ENCODE peak calls at places on chromosomes 4 and X, in seven cellular contexts. One of them, this sample, is unnamed.

GRCh38 chrX:40864972-40865371 is 129.6 kb upstream of the MED14 start:
- DNase-seq in kidney: no peak
- DNase-seq in osteoblast: no peak
- DNase-seq in cardiac muscle cell: peak; percentile 23
- DNase-seq in HL-60: no peak
- DNase-seq in CD8-positive, alpha-beta memory T cell: no peak
- DNase-seq in lung: no peak
- DNase-seq in this sample: no peak

GRCh38 chrX:40012800-40013682 is 84.7 kb downstream of the BCOR start:
- DNase-seq in kidney: peak; percentile 91
- DNase-seq in cardiac muscle cell: peak; percentile 68
- DNase-seq in lung: peak; percentile 56
- DNase-seq in osteoblast: peak; percentile 92
- DNase-seq in CD8-positive, alpha-beta memory T cell: peak; percentile 57
- DNase-seq in HL-60: peak; percentile 56
- DNase-seq in this sample: peak; percentile 55

GRCh38 chr4:174283507-174284180 is at the start of the genes CEP44 and FBXO8:
- DNase-seq in cardiac muscle cell: peak; percentile 88
- DNase-seq in lung: peak; percentile 69
- DNase-seq in kidney: peak; percentile 85
- DNase-seq in osteoblast: peak; percentile 76
- DNase-seq in HL-60: peak; percentile 40
- DNase-seq in CD8-positive, alpha-beta memory T cell: peak; percentile 75
- DNase-seq in this sample: peak; percentile 57

GRCh38 chr4:101065935-101066485 is 281.3 kb downstream of the PPP3CA start:
- DNase-seq in osteoblast: no peak
- DNase-seq in kidney: no peak
- DNase-seq in CD8-positive, alpha-beta memory T cell: no peak
- DNase-seq in lung: no peak
- DNase-seq in cardiac muscle cell: no peak
- DNase-seq in HL-60: no peak
- DNase-seq in this sample: peak; percentile 10

GRCh38 chr4:148341980-148342800 is 100.0 kb downstream of the NR3C2 start:
- DNase-seq in CD8-positive, alpha-beta memory T cell: no peak
- DNase-seq in osteoblast: no peak
- DNase-seq in HL-60: no peak
- DNase-seq in kidney: no peak
- DNase-seq in lung: no peak
- DNase-seq in cardiac muscle cell: no peak
- DNase-seq in this sample: no peak

GRCh38 chr4:88791274-88791673 is 93.6 kb upstream of the NAP1L5 start:
- DNase-seq in HL-60: no peak
- DNase-seq in kidney: no peak
- DNase-seq in CD8-positive, alpha-beta memory T cell: no peak
- DNase-seq in cardiac muscle cell: peak; percentile 41
- DNase-seq in osteoblast: no peak
- DNase-seq in lung: no peak
- DNase-seq in this sample: no peak

GRCh38 chr4:24806206-24806990 is 11.0 kb downstream of the SOD3 start:
- DNase-seq in CD8-positive, alpha-beta memory T cell: no peak
- DNase-seq in osteoblast: no peak
- DNase-seq in kidney: no peak
- DNase-seq in HL-60: no peak
- DNase-seq in cardiac muscle cell: no peak
- DNase-seq in lung: no peak
- DNase-seq in this sample: no peak

GRCh38 chr4:54607067-54607466 is 50.7 kb upstream of the KIT start:
- DNase-seq in kidney: no peak
- DNase-seq in lung: no peak
- DNase-seq in cardiac muscle cell: no peak
- DNase-seq in CD8-positive, alpha-beta memory T cell: no peak
- DNase-seq in osteoblast: no peak
- DNase-seq in HL-60: no peak
- DNase-seq in this sample: no peak

GRCh38 chr4:20520901-20521300 is 179.4 kb upstream of the PACRGL start:
- DNase-seq in lung: no peak
- DNase-seq in osteoblast: peak; percentile 90
- DNase-seq in kidney: no peak
- DNase-seq in HL-60: no peak
- DNase-seq in CD8-positive, alpha-beta memory T cell: no peak
- DNase-seq in cardiac muscle cell: peak; percentile 38
- DNase-seq in this sample: no peak

GRCh38 chr4:654526-654845 is 19.6 kb downstream of the ATP5ME start:
- DNase-seq in HL-60: no peak
- DNase-seq in CD8-positive, alpha-beta memory T cell: no peak
- DNase-seq in lung: no peak
- DNase-seq in kidney: peak; percentile 67
- DNase-seq in osteoblast: peak; percentile 61
- DNase-seq in cardiac muscle cell: no peak
- DNase-seq in this sample: no peak

GRCh38 chrX:37825225-37825842 is 22.0 kb downstream of the DYNLT3 start:
- DNase-seq in cardiac muscle cell: peak; percentile 51
- DNase-seq in HL-60: no peak
- DNase-seq in osteoblast: peak; percentile 29
- DNase-seq in kidney: no peak
- DNase-seq in CD8-positive, alpha-beta memory T cell: peak; percentile 66
- DNase-seq in lung: peak; percentile 37
- DNase-seq in this sample: no peak

GRCh38 chr4:29224911-29225310 is 1495.3 kb upstream of the PCDH7 start:
- DNase-seq in lung: no peak
- DNase-seq in HL-60: no peak
- DNase-seq in cardiac muscle cell: no peak
- DNase-seq in CD8-positive, alpha-beta memory T cell: no peak
- DNase-seq in osteoblast: no peak
- DNase-seq in kidney: no peak
- DNase-seq in this sample: peak; percentile 76

GRCh38 chr4:139229534-139230039 is 50.4 kb downstream of the MGARP start:
- DNase-seq in kidney: no peak
- DNase-seq in HL-60: no peak
- DNase-seq in CD8-positive, alpha-beta memory T cell: no peak
- DNase-seq in lung: no peak
- DNase-seq in cardiac muscle cell: peak; percentile 72
- DNase-seq in osteoblast: no peak
- DNase-seq in this sample: no peak

GRCh38 chr4:38413524-38414341 is 250.3 kb upstream of the KLF3 start:
- DNase-seq in kidney: no peak
- DNase-seq in HL-60: no peak
- DNase-seq in osteoblast: no peak
- DNase-seq in CD8-positive, alpha-beta memory T cell: no peak
- DNase-seq in lung: no peak
- DNase-seq in cardiac muscle cell: no peak
- DNase-seq in this sample: no peak

DNA sequence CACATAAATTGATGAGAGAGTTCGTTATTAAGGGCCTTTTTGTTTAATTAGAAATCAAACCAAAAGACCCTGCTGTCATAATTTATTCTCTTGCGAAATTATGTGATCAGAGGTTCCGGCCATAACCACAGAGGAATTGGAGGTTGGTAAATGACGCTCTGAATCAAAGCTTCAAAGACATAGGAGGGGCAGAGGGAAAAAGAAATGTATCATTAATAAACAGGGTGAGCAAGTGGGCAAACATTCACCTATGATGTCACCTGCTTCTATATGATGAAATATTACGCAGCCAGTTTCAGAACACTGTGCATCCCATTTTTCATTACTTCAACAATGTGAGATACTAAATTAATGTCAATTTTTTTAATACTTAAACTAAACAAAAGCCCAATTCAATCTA is 230.0 kb upstream of the JADE1 start:
- DNase-seq in lung: no peak
- DNase-seq in kidney: no peak
- DNase-seq in HL-60: no peak
- DNase-seq in cardiac muscle cell: no peak
- DNase-seq in osteoblast: no peak
- DNase-seq in CD8-positive, alpha-beta memory T cell: no peak
- DNase-seq in this sample: no peak
- H3K27ac ChIP-seq in lung: no peak overlapping the region
- H3K27ac ChIP-seq in kidney: no peak overlapping the region
- H3K27ac ChIP-seq in HL-60: no peak overlapping the region
- H3K27ac ChIP-seq in cardiac muscle cell: no peak overlapping the region
- H3K27ac ChIP-seq in osteoblast: no peak overlapping the region
- H3K27ac ChIP-seq in CD8-positive, alpha-beta memory T cell: no peak overlapping the region
- H3K27ac ChIP-seq in this sample: no peak overlapping the region

GRCh38 chrX:130174051-130174704 is 2.4 kb downstream of the RAB33A start:
- DNase-seq in HL-60: no peak
- DNase-seq in kidney: peak; percentile 82
- DNase-seq in CD8-positive, alpha-beta memory T cell: no peak
- DNase-seq in osteoblast: peak; percentile 85
- DNase-seq in cardiac muscle cell: peak; percentile 75
- DNase-seq in lung: no peak
- DNase-seq in this sample: no peak
- H3K27ac ChIP-seq in HL-60: peak overlapping the region; percentile 80
- H3K27ac ChIP-seq in kidney: peak overlapping the region; percentile 33
- H3K27ac ChIP-seq in CD8-positive, alpha-beta memory T cell: peak overlapping the region; percentile 69
- H3K27ac ChIP-seq in osteoblast: peak overlapping the region; percentile 88
- H3K27ac ChIP-seq in cardiac muscle cell: peak overlapping the region; percentile 73
- H3K27ac ChIP-seq in lung: peak overlapping the region; percentile 54
- H3K27ac ChIP-seq in this sample: no peak overlapping the region

DNA sequence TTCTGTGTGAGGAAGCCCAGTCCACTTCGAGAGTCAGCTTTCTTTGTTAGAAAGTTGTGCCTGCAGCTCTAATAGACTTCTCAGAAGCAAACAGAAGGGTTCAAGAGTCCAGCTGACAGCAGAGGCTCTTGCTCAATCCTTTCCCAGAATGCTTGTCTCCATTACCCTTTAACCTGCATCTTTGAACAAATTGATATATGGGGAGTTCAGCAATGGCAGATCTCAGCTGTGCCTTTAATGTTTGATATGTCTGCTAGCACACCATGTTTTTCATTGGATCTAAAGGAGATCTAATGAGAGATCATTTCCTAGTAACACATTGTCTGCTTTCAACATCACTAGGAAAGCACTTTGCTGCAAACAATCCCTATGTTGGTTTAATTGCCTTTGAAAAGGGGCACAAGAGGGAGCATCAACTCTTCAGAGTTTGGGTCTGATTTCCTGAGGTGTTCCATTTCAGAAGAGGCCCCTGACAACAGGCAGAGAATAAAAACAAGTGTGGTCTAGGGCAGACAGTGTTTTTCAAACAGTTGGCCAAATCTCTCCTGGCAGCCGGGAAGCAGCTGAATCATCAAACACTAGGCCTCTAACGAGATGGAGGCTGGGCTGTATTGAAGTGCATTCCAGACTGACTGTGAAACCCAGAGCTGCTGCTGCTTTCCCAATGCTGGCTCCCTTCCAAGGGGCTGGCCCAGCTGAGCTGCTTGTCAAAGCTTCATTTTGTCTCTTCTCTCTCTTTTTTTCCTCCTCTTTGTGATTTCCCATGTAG is 55.6 kb downstream of the LUZP4 start:
- DNase-seq in lung: peak; percentile 89
- DNase-seq in CD8-positive, alpha-beta memory T cell: no peak
- DNase-seq in kidney: peak; percentile 94
- DNase-seq in cardiac muscle cell: peak; percentile 97
- DNase-seq in HL-60: no peak
- DNase-seq in osteoblast: peak; percentile 96
- DNase-seq in this sample: peak; percentile 100
- H3K27ac ChIP-seq in lung: peak overlapping the region; percentile 84
- H3K27ac ChIP-seq in CD8-positive, alpha-beta memory T cell: no peak overlapping the region
- H3K27ac ChIP-seq in kidney: peak overlapping the region; percentile 85
- H3K27ac ChIP-seq in cardiac muscle cell: peak overlapping the region; percentile 95
- H3K27ac ChIP-seq in HL-60: no peak overlapping the region
- H3K27ac ChIP-seq in osteoblast: peak overlapping the region; percentile 88
- H3K27ac ChIP-seq in this sample: peak overlapping the region; percentile 75

GRCh38 chr4:4456351-4456750 is 69.4 kb downstream of the NSG1 start:
- DNase-seq in HL-60: no peak
- DNase-seq in CD8-positive, alpha-beta memory T cell: no peak
- DNase-seq in kidney: no peak
- DNase-seq in osteoblast: no peak
- DNase-seq in lung: no peak
- DNase-seq in cardiac muscle cell: peak; percentile 11
- DNase-seq in this sample: no peak

GRCh38 chr4:4457803-4458550 is 71.1 kb downstream of the NSG1 start:
- DNase-seq in CD8-positive, alpha-beta memory T cell: no peak
- DNase-seq in osteoblast: no peak
- DNase-seq in HL-60: no peak
- DNase-seq in lung: no peak
- DNase-seq in kidney: no peak
- DNase-seq in cardiac muscle cell: peak; percentile 21
- DNase-seq in this sample: no peak

GRCh38 chr4:4456816-4457578 is 70.1 kb downstream of the NSG1 start:
- DNase-seq in lung: no peak
- DNase-seq in cardiac muscle cell: no peak
- DNase-seq in CD8-positive, alpha-beta memory T cell: no peak
- DNase-seq in HL-60: no peak
- DNase-seq in kidney: no peak
- DNase-seq in osteoblast: no peak
- DNase-seq in this sample: no peak

GRCh38 chr4:4460759-4461158 is 73.9 kb downstream of the NSG1 start:
- DNase-seq in HL-60: no peak
- DNase-seq in osteoblast: no peak
- DNase-seq in cardiac muscle cell: no peak
- DNase-seq in CD8-positive, alpha-beta memory T cell: no peak
- DNase-seq in kidney: no peak
- DNase-seq in lung: no peak
- DNase-seq in this sample: no peak

GRCh38 chr4:4455199-4455865 is 68.4 kb downstream of the NSG1 start:
- DNase-seq in cardiac muscle cell: no peak
- DNase-seq in kidney: no peak
- DNase-seq in HL-60: no peak
- DNase-seq in lung: no peak
- DNase-seq in osteoblast: no peak
- DNase-seq in CD8-positive, alpha-beta memory T cell: no peak
- DNase-seq in this sample: no peak
- H3K27ac ChIP-seq in cardiac muscle cell: no peak overlapping the region
- H3K27ac ChIP-seq in kidney: no peak overlapping the region
- H3K27ac ChIP-seq in HL-60: no peak overlapping the region
- H3K27ac ChIP-seq in lung: no peak overlapping the region
- H3K27ac ChIP-seq in osteoblast: no peak overlapping the region
- H3K27ac ChIP-seq in CD8-positive, alpha-beta memory T cell: no peak overlapping the region
- H3K27ac ChIP-seq in this sample: no peak overlapping the region

GRCh38 chr4:94669672-94670664 is 87.8 kb upstream of the BMPR1B start:
- DNase-seq in cardiac muscle cell: no peak
- DNase-seq in HL-60: no peak
- DNase-seq in CD8-positive, alpha-beta memory T cell: no peak
- DNase-seq in osteoblast: no peak
- DNase-seq in lung: no peak
- DNase-seq in kidney: no peak
- DNase-seq in this sample: no peak

GRCh38 chr4:94671113-94671512 is 86.6 kb upstream of the BMPR1B start:
- DNase-seq in lung: no peak
- DNase-seq in CD8-positive, alpha-beta memory T cell: no peak
- DNase-seq in kidney: peak; percentile 52
- DNase-seq in cardiac muscle cell: no peak
- DNase-seq in osteoblast: no peak
- DNase-seq in HL-60: no peak
- DNase-seq in this sample: no peak

GRCh38 chr4:94668724-94669123 is 89.0 kb upstream of the BMPR1B start:
- DNase-seq in kidney: no peak
- DNase-seq in CD8-positive, alpha-beta memory T cell: no peak
- DNase-seq in HL-60: no peak
- DNase-seq in lung: no peak
- DNase-seq in osteoblast: no peak
- DNase-seq in cardiac muscle cell: no peak
- DNase-seq in this sample: no peak

GRCh38 chr4:94660614-94661013 is 97.1 kb upstream of the BMPR1B start:
- DNase-seq in CD8-positive, alpha-beta memory T cell: no peak
- DNase-seq in lung: no peak
- DNase-seq in kidney: no peak
- DNase-seq in HL-60: no peak
- DNase-seq in osteoblast: no peak
- DNase-seq in cardiac muscle cell: no peak
- DNase-seq in this sample: no peak

GRCh38 chr4:94665500-94666398 is 92.0 kb upstream of the BMPR1B start:
- DNase-seq in kidney: no peak
- DNase-seq in cardiac muscle cell: no peak
- DNase-seq in osteoblast: no peak
- DNase-seq in CD8-positive, alpha-beta memory T cell: no peak
- DNase-seq in lung: no peak
- DNase-seq in HL-60: no peak
- DNase-seq in this sample: no peak
- H3K27ac ChIP-seq in kidney: no peak overlapping the region
- H3K27ac ChIP-seq in cardiac muscle cell: peak overlapping the region; percentile 9
- H3K27ac ChIP-seq in osteoblast: peak overlapping the region; percentile 15
- H3K27ac ChIP-seq in CD8-positive, alpha-beta memory T cell: no peak overlapping the region
- H3K27ac ChIP-seq in lung: no peak overlapping the region
- H3K27ac ChIP-seq in HL-60: no peak overlapping the region
- H3K27ac ChIP-seq in this sample: no peak overlapping the region

This sample was measured in SJCRH30.